ENCODE peak calls at places on chromosome 19, in four cellular contexts. C is stimulated activated naive B cell treated with anti-CD40 and anti-IgM and Interleukin-4, amounts not matched to agents 10 μg/mL and 1 μg/mL and 100 μg/mL, for 72 hours; E is epithelial cell of proximal tubule; N is adrenal gland. U is an unnamed sample.

GRCh38 chr19:38417544-38418506 is 8.2 kb downstream of the RASGRP4 start:
- DNase-seq in C (peak; percentile 58), E (no peak), N (peak; percentile 46), U (no peak)

GRCh38 chr19:47447470-47448359 is 24.0 kb downstream of the SLC8A2 start:
- DNase-seq in N (peak; percentile 56), C (peak; percentile 37), E (no peak), U (peak; percentile 13)

GRCh38 chr19:44590245-44591059 is 22.9 kb upstream of the IGSF23 start:
- DNase-seq in C (no peak), E (no peak), N (no peak), U (no peak)

GRCh38 chr19:4624733-4625362 is 14.5 kb upstream of the TNFAIP8L1 start:
- DNase-seq in N (no peak), E (no peak), C (no peak), U (peak; percentile 36)

GRCh38 chr19:21197589-21198295 is 55.9 kb downstream of the ZNF431 start:
- DNase-seq in C (no peak), N (peak; percentile 49), E (no peak), U (no peak)

GRCh38 chr19:2273356-2274184 is 8.4 kb downstream of the PEAK3 start:
- DNase-seq in E (no peak), C (peak; percentile 75), N (peak; percentile 65), U (peak; percentile 55)

GRCh38 chr19:30865481-30865880 is 483.8 kb downstream of the TSHZ3 start:
- DNase-seq in C (no peak), N (no peak), E (no peak), U (no peak)

GRCh38 chr19:10079031-10079453 is 7.1 kb upstream of the SHFL start:
- DNase-seq in N (no peak), E (no peak), C (no peak), U (no peak)

GRCh38 chr19:1470864-1471513 is 8.0 kb downstream of the C19orf25 start:
- DNase-seq in C (no peak), E (no peak), N (no peak), U (no peak)

GRCh38 chr19:5580116-5580515 is 12.4 kb upstream of the TINCR start:
- DNase-seq in C (no peak), N (no peak), E (no peak), U (no peak)

GRCh38 chr19:10206226-10206873 is 11.6 kb upstream of the DNMT1 start:
- DNase-seq in N (peak; percentile 85), C (no peak), E (no peak), U (peak; percentile 78)

GRCh38 chr19:46784262-46785053 is 3.9 kb downstream of the SLC1A5 start:
- DNase-seq in E (no peak), C (no peak), N (no peak), U (peak; percentile 97)

U was measured in fibroblast of the aortic adventitia.